ENCODE peak calls at places on chromosomes 1 and 21, in six cellular contexts. C is stimulated activated CD4-positive, alpha-beta T cell treated with anti-CD3 and anti-CD28 coated beads, Interleukin-2, amount 100 ng/mL, for 24 hours; W is upper lobe of right lung; J is activated CD4-positive, alpha-beta T cell treated with anti-CD3 and anti-CD28 coated beads, Interleukin-2, amount 50 U/mL, for 1 hour; P is HTR-8/SVneo; Z is transverse colon. R is an unnamed sample.

GRCh38 chr1:48249868-48250267 is 27.4 kb downstream of the SLC5A9 start:
- DNase-seq in C (no peak), W (no peak), J (no peak), P (no peak), Z (no peak), R (no peak)

GRCh38 chr21:25331286-25331685 is 276.0 kb downstream of the MRPL39 start:
- DNase-seq in C (no peak), W (no peak), J (no peak), P (no peak), Z (no peak), R (no peak)

GRCh38 chr1:170660281-170660713 is 3.6 kb upstream of the PRRX1 start:
- DNase-seq in C (no peak), W (no peak), J (no peak), P (no peak), Z (no peak), R (no peak)

GRCh38 chr1:16158025-16158424 is 2.2 kb upstream of the EPHA2 start:
- DNase-seq in C (no peak), W (no peak), J (peak; percentile 17), P (no peak), Z (no peak), R (no peak)

GRCh38 chr21:42248241-42248640 is 29.3 kb downstream of the ABCG1 start:
- DNase-seq in C (no peak), W (no peak), J (no peak), P (no peak), Z (no peak), R (no peak)

GRCh38 chr1:115893545-115893944 is 52.6 kb upstream of the NHLH2 start:
- DNase-seq in C (no peak), W (no peak), J (no peak), P (no peak), Z (no peak), R (no peak)

GRCh38 chr1:180952657-180953013 is 39.9 kb downstream of the KIAA1614 start:
- DNase-seq in C (no peak), W (peak; percentile 39), J (no peak), P (no peak), Z (no peak), R (no peak)

GRCh38 chr1:33365560-33365997 is 44.7 kb upstream of the A3GALT2 start:
- DNase-seq in C (no peak), W (no peak), J (no peak), P (no peak), Z (no peak), R (no peak)

GRCh38 chr21:44298301-44298700 is 1.6 kb upstream of the PFKL start:
- DNase-seq in C (no peak), W (no peak), J (no peak), P (no peak), Z (no peak), R (no peak)

GRCh38 chr1:28104866-28105467 is 16.6 kb upstream of the EYA3 start:
- DNase-seq in C (no peak), W (no peak), J (no peak), P (no peak), Z (peak; percentile 72), R (no peak)

GRCh38 chr1:87398644-87399043 is 70.0 kb downstream of the LMO4 start:
- DNase-seq in C (no peak), W (no peak), J (no peak), P (no peak), Z (no peak), R (no peak)

GRCh38 chr1:111739984-111740765 is 980 bp upstream of the INKA2 start:
- DNase-seq in C (peak; percentile 25), W (peak; percentile 82), J (no peak), P (no peak), Z (peak; percentile 69), R (no peak)

GRCh38 chr1:224696891-224697765 is 81.0 kb downstream of the CNIH3 start:
- DNase-seq in C (no peak), W (no peak), J (no peak), P (peak; percentile 17), Z (no peak), R (peak; percentile 56)

GRCh38 chr1:24805534-24806301 is 60.5 kb downstream of the CLIC4 start:
- DNase-seq in C (no peak), W (no peak), J (no peak), P (peak; percentile 39), Z (no peak), R (no peak)

GRCh38 chr21:34351786-34352241 is 12.0 kb upstream of the KCNE2 start:
- DNase-seq in C (peak; percentile 10), W (no peak), J (no peak), P (peak; percentile 48), Z (peak; percentile 51), R (peak; percentile 56)

GRCh38 chr1:226939439-226940028 is 560 bp upstream of the COQ8A start:
- DNase-seq in C (peak; percentile 66), W (peak; percentile 89), J (peak; percentile 62), P (peak; percentile 48), Z (peak; percentile 67), R (no peak)

GRCh38 chr1:91557039-91557690 is 56.5 kb downstream of the CDC7 start:
- DNase-seq in C (no peak), W (no peak), J (no peak), P (no peak), Z (no peak), R (no peak)

GRCh38 chr1:61238371-61238689 is 156.0 kb downstream of the NFIA start:
- DNase-seq in C (no peak), W (no peak), J (no peak), P (no peak), Z (no peak), R (no peak)

GRCh38 chr1:5740450-5740849 is 251.8 kb downstream of the NPHP4 start:
- DNase-seq in C (no peak), W (no peak), J (no peak), P (no peak), Z (no peak), R (no peak)

GRCh38 chr1:160862151-160863061 is at the start of gene CD244:
- DNase-seq in C (peak; percentile 59), W (peak; percentile 72), J (peak; percentile 18), P (no peak), Z (peak; percentile 46), R (no peak)

GRCh38 chr1:21638531-21639341 is 30.4 kb downstream of the RAP1GAP start:
- DNase-seq in C (peak; percentile 29), W (peak; percentile 87), J (no peak), P (peak; percentile 48), Z (no peak), R (peak; percentile 53)

GRCh38 chr1:103525114-103525606 is 339 bp upstream of the RNPC3 start:
- DNase-seq in C (peak; percentile 2), W (no peak), J (no peak), P (peak; percentile 10), Z (no peak), R (no peak)

GRCh38 chr1:22341791-22342605 is 109.7 kb upstream of the ZBTB40 start:
- DNase-seq in C (no peak), W (no peak), J (no peak), P (peak; percentile 24), Z (peak; percentile 17), R (no peak)

GRCh38 chr1:180881806-180882509 is 30.7 kb upstream of the KIAA1614 start:
- DNase-seq in C (no peak), W (no peak), J (no peak), P (peak; percentile 60), Z (no peak), R (no peak)

GRCh38 chr1:154966111-154966510 is 4.4 kb downstream of the SHC1 start:
- DNase-seq in C (no peak), W (no peak), J (no peak), P (no peak), Z (no peak), R (no peak)

GRCh38 chr1:201266774-201267173 is 16.5 kb upstream of the PKP1 start:
- DNase-seq in C (no peak), W (no peak), J (no peak), P (peak; percentile 79), Z (no peak), R (no peak)

GRCh38 chr1:112998592-112999235 is 42.7 kb upstream of the SLC16A1 start:
- DNase-seq in C (no peak), W (no peak), J (no peak), P (no peak), Z (no peak), R (no peak)

GRCh38 chr21:42760977-42761751 is 107.7 kb downstream of the PDE9A start:
- DNase-seq in C (no peak), W (no peak), J (no peak), P (no peak), Z (no peak), R (peak; percentile 50)

GRCh38 chr1:203682401-203683383 is 56.1 kb downstream of the ATP2B4 start:
- DNase-seq in C (peak; percentile 46), W (no peak), J (peak; percentile 65), P (no peak), Z (peak; percentile 25), R (no peak)

GRCh38 chr1:75124510-75124909 is 9.7 kb upstream of the LHX8 start:
- DNase-seq in C (no peak), W (no peak), J (no peak), P (no peak), Z (no peak), R (no peak)

GRCh38 chr1:203638914-203639313 is 12.3 kb downstream of the ATP2B4 start:
- DNase-seq in C (no peak), W (no peak), J (no peak), P (no peak), Z (no peak), R (no peak)

GRCh38 chr1:228288536-228289238 is 80.8 kb downstream of the OBSCN start:
- DNase-seq in C (no peak), W (peak; percentile 40), J (no peak), P (no peak), Z (no peak), R (no peak)

GRCh38 chr1:175521265-175522040 is 221.9 kb downstream of the TNR start:
- DNase-seq in C (no peak), W (no peak), J (no peak), P (no peak), Z (peak; percentile 56), R (no peak)

GRCh38 chr1:56835657-56836056 is 16.5 kb upstream of the FYB2 start:
- DNase-seq in C (no peak), W (no peak), J (no peak), P (no peak), Z (no peak), R (no peak)

GRCh38 chr1:157170677-157171515 is 32.7 kb upstream of the ETV3 start:
- DNase-seq in C (peak; percentile 72), W (peak; percentile 80), J (peak; percentile 44), P (peak; percentile 22), Z (peak; percentile 59), R (no peak)

GRCh38 chr1:208595745-208596144 is 351.6 kb upstream of the PLXNA2 start:
- DNase-seq in C (no peak), W (no peak), J (no peak), P (peak; percentile 25), Z (no peak), R (no peak)

GRCh38 chr1:25944986-25945385 is 38.8 kb upstream of the STMN1 start:
- DNase-seq in C (no peak), W (peak; percentile 23), J (no peak), P (no peak), Z (no peak), R (no peak)

GRCh38 chr1:22711071-22711470 is 432 bp downstream of the EPHB2 start:
- DNase-seq in C (no peak), W (no peak), J (no peak), P (peak; percentile 20), Z (no peak), R (no peak)

GRCh38 chr1:39346876-39347275 is 142.4 kb downstream of the MACF1 start:
- DNase-seq in C (no peak), W (no peak), J (no peak), P (no peak), Z (no peak), R (no peak)

R was measured in NCI-H2107.